ENCODE peak calls at places on chromosomes 2 and 18, in six cellular contexts. P is Right ventricle myocardium superior; X is stimulated activated CD8-positive, alpha-beta memory T cell treated with anti-CD3 and anti-CD28 coated beads, Interleukin-4, amount 100 ng/mL, for 4 hours; A is BJ; S is activated CD8-positive, alpha-beta memory T cell treated with anti-CD3 and anti-CD28 coated beads, Interleukin-2, amount 10 ng/mL, durations not matched to agents 7 days and 5 days; N is RWPE1. O is an unnamed sample.

GRCh38 chr18:2104620-2105462 is 466.5 kb downstream of the METTL4 start:
- DNase-seq in P (peak; percentile 57), X (no peak), A (no peak), S (peak; percentile 52), N (peak; percentile 56), O (no peak)

GRCh38 chr18:65788373-65788772 is 37.6 kb downstream of the CDH7 start:
- DNase-seq in P (no peak), X (no peak), A (no peak), S (no peak), N (no peak), O (peak; percentile 20)

GRCh38 chr18:75874401-75875093 is 447.0 kb upstream of the SMIM21 start:
- DNase-seq in P (no peak), X (no peak), A (no peak), S (no peak), N (no peak), O (no peak)

GRCh38 chr2:204012081-204012653 is 75.6 kb downstream of the ICOS start:
- DNase-seq in P (no peak), X (no peak), A (no peak), S (no peak), N (peak; percentile 47), O (no peak)

GRCh38 chr2:157261199-157261782 is 3.8 kb downstream of the GALNT5 start:
- DNase-seq in P (no peak), X (peak; percentile 21), A (no peak), S (peak; percentile 50), N (peak; percentile 70), O (no peak)

GRCh38 chr2:191703079-191703725 is 25.3 kb downstream of the NABP1 start:
- DNase-seq in P (no peak), X (no peak), A (no peak), S (no peak), N (no peak), O (no peak)

GRCh38 chr2:113890253-113891235 is 655 bp downstream of the ACTR3 start:
- DNase-seq in P (peak; percentile 70), X (peak; percentile 57), A (no peak), S (peak; percentile 89), N (peak; percentile 27), O (no peak)

GRCh38 chr2:176132397-176133086 is 3.0 kb downstream of the HOXD8 start:
- DNase-seq in P (no peak), X (no peak), A (no peak), S (no peak), N (no peak), O (no peak)

GRCh38 chr18:34773378-34773777 is 63.3 kb downstream of the DTNA start:
- DNase-seq in P (no peak), X (no peak), A (no peak), S (no peak), N (no peak), O (no peak)

O was measured in cerebellar nuclear complex.